ENCODE peak calls at places on chromosomes 3 and 15, in ten cellular contexts. I is IMR-90, A is fibroblast of lung, S is ovary, H is hepatocyte, G is fibroblast of mammary gland, M is astrocyte of the spinal cord, V is upper lobe of right lung, Z is lower lobe of right lung, U is tibial nerve. O is an unnamed sample.

GRCh38 chr3:78757734-78758133 is 1010.1 kb downstream of the ROBO1 start:
- DNase-seq in G (no peak), A (no peak), H (no peak), U (no peak), I (no peak), Z (no peak), S (no peak), V (no peak), M (no peak), O (no peak)

GRCh38 chr3:63559884-63560283 is 92.6 kb upstream of the SNTN start:
- DNase-seq in A (peak; percentile 41), S (no peak), I (no peak), G (no peak), M (no peak), V (no peak), U (no peak), H (no peak), Z (no peak), O (no peak)

GRCh38 chr3:153704115-153704514 is 417.1 kb upstream of the ARHGEF26 start:
- DNase-seq in I (no peak), G (no peak), A (no peak), M (no peak), Z (no peak), H (no peak), S (no peak), U (no peak), V (no peak), O (no peak)

GRCh38 chr15:81506071-81506470 is 132.1 kb upstream of the TMC3 start:
- DNase-seq in I (no peak), A (no peak), U (no peak), M (no peak), G (no peak), Z (no peak), S (no peak), H (no peak), V (no peak), O (no peak)

GRCh38 chr3:131538968-131539367 is 36.2 kb upstream of the MRPL3 start:
- DNase-seq in G (no peak), I (no peak), U (no peak), V (no peak), M (no peak), S (no peak), A (no peak), H (no peak), Z (no peak), O (no peak)

GRCh38 chr3:41956574-41956973 is 5.3 kb downstream of the ULK4 start:
- DNase-seq in H (no peak), S (no peak), I (no peak), V (no peak), U (no peak), G (no peak), Z (no peak), M (no peak), A (no peak), O (no peak)

GRCh38 chr3:178562143-178562868 is 26.1 kb downstream of the KCNMB2 start:
- DNase-seq in H (no peak), I (no peak), G (no peak), A (peak; percentile 18), U (no peak), S (no peak), M (no peak), V (no peak), Z (no peak), O (no peak)

GRCh38 chr3:61847784-61848462 is 286.6 kb downstream of the PTPRG start:
- DNase-seq in V (peak; percentile 84), U (peak; percentile 31), M (peak; percentile 59), S (peak; percentile 69), I (no peak), A (peak; percentile 17), G (peak; percentile 85), H (peak; percentile 24), Z (peak; percentile 71), O (peak; percentile 83)

GRCh38 chr15:23855947-23856346 is 168.8 kb upstream of the NDN start:
- DNase-seq in H (no peak), S (no peak), V (no peak), A (no peak), G (no peak), I (no peak), M (no peak), U (no peak), Z (no peak), O (no peak)

GRCh38 chr3:42228796-42229195 is 37.2 kb downstream of the CCK start:
- DNase-seq in V (no peak), I (peak; percentile 16), Z (no peak), S (no peak), U (no peak), G (peak; percentile 35), A (no peak), H (no peak), M (no peak), O (no peak)

GRCh38 chr3:134074001-134074789 is 44.5 kb upstream of the SLCO2A1 start:
- DNase-seq in A (no peak), M (no peak), I (no peak), G (no peak), U (no peak), S (no peak), Z (no peak), V (no peak), H (no peak), O (no peak)

GRCh38 chr3:71372911-71373637 is 210.5 kb downstream of the FOXP1 start:
- DNase-seq in Z (no peak), A (no peak), U (no peak), I (no peak), M (no peak), H (no peak), G (no peak), S (no peak), V (no peak), O (no peak)

GRCh38 chr15:57923311-57923710 is 142.2 kb downstream of the ALDH1A2 start:
- DNase-seq in Z (no peak), M (peak; percentile 15), H (no peak), U (no peak), V (no peak), G (peak; percentile 81), A (no peak), S (no peak), I (no peak), O (no peak)

GRCh38 chr15:67646847-67647246 is 104.3 kb downstream of the MAP2K5 start:
- DNase-seq in M (no peak), I (no peak), H (no peak), U (no peak), V (no peak), G (no peak), Z (no peak), S (no peak), A (no peak), O (no peak)
- TF ChIP-seq CTCF in M (no peak), I (no peak), H (no peak), U (no peak), V (no peak), G (no peak), Z (no peak), S (no peak), A (no peak), O (no peak)

DNA sequence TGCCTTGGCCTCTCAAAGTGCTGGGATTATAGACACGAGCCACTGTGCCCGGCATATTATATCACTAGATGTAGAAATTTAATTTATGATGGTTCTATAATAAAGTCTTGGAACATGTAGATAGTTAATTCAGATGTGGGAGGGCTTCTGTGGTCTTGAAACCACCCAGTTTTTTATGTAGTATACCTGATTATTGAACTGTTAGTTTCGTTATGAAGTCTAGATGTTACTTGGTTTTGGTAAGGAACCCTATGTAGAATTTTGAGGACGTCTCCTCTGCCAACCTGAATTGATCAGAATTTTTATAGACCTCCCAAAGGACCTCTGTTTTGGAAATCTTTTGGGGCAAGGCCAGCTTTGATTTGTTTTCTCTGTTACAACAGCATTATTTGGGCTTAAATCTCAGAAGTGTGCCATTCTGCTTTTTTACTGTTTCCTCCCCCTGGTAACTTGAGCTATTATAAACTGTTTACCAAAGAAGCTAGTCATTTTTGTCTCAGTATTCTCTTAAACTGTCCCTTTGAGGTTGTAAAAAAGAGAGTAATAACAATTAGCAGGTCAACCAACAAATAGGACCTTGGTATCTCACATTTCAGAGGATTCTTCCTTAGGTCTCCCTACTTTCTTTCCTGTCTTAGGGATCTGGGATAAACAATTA is 20.8 kb downstream of the AKAP13 start:
- DNase-seq in U (no peak), Z (no peak), G (no peak), M (no peak), S (no peak), H (no peak), A (no peak), V (no peak), I (no peak), O (no peak)
- H3K4me3 ChIP-seq in U (no peak overlapping the region), Z (no peak overlapping the region), G (no peak overlapping the region), M (no peak overlapping the region), S (no peak overlapping the region), H (no peak overlapping the region), A (no peak overlapping the region), V (no peak overlapping the region), I (no peak overlapping the region), O (no peak overlapping the region)

GRCh38 chr3:58421004-58421403 is 12.6 kb downstream of the PDHB start:
- DNase-seq in G (no peak), M (no peak), H (no peak), V (no peak), I (no peak), A (no peak), S (no peak), U (no peak), Z (no peak), O (no peak)

GRCh38 chr3:58424613-58425012 is 9.0 kb downstream of the PDHB start:
- DNase-seq in M (no peak), I (no peak), U (no peak), S (no peak), Z (no peak), H (no peak), A (no peak), V (no peak), G (no peak), O (no peak)

GRCh38 chr3:58419782-58420512 is 13.7 kb downstream of the PDHB start:
- DNase-seq in M (peak; percentile 18), Z (no peak), U (no peak), G (peak; percentile 63), S (no peak), I (peak; percentile 72), A (no peak), H (no peak), V (no peak), O (no peak)

GRCh38 chr3:58425782-58426181 is 7.8 kb downstream of the PDHB start:
- DNase-seq in U (no peak), S (no peak), I (no peak), V (no peak), M (no peak), Z (no peak), A (no peak), G (no peak), H (no peak), O (no peak)

GRCh38 chr3:58422756-58423324 is 10.8 kb downstream of the PDHB start:
- DNase-seq in S (no peak), U (no peak), I (peak; percentile 32), G (peak; percentile 38), H (peak; percentile 32), M (peak; percentile 35), Z (no peak), V (no peak), A (peak; percentile 41), O (no peak)
- TF ChIP-seq CTCF in S (no peak), U (no peak), I (peak; percentile 39), G (peak; percentile 40), H (peak; percentile 24), M (peak; percentile 38), Z (peak; percentile 22), V (peak; percentile 27), A (peak; percentile 36), O (no peak)

DNA sequence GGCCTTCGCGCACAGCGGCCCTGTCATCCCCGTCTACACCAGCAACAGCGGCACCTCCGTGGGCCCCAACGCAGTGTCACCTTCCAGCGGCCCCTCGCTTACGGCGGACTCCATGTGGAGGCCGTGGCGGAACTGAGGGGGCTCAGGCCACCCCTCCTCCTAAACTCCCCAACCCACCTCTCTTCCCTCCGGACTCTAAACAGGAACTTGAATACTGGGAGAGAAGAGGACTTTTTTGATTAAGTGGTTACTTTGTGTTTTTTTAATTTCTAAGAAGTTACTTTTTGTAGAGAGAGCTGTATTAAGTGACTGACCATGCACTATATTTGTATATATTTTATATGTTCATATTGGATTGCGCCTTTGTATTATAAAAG is 2.1 kb downstream of the HES1 start:
- DNase-seq in G (peak; percentile 17), A (peak; percentile 40), U (no peak), M (peak; percentile 32), I (no peak), H (no peak), Z (no peak), S (no peak), V (no peak), O (no peak)
- H3K4me3 ChIP-seq in G (peak overlapping the region; percentile 26), A (no peak overlapping the region), U (peak overlapping the region; percentile 47), M (peak overlapping the region; percentile 60), I (peak overlapping the region; percentile 45), H (peak overlapping the region; percentile 56), Z (peak overlapping the region; percentile 72), S (peak overlapping the region; percentile 52), V (peak overlapping the region; percentile 68), O (peak overlapping the region; percentile 74)